ENCODE peak calls at places on chromosomes 2 and 18, in nine cellular contexts. L, D, U, V, K, B, R, P and X are unnamed samples. For H3K4me1, the result is how much of the 10 kb centered on the place peaks cover.

GRCh38 chr18:55998071-55998522 is 410.1 kb upstream of the TCF4 start:
- DNase-seq in L (no peak), D (peak), U (no peak), V (peak), K (peak), B (no peak), R (peak), P (peak), X (no peak)

GRCh38 chr2:152421521-152422367 is 86.8 kb downstream of the FMNL2 start:
- DNase-seq in L (peak), D (peak), U (no peak), V (no peak), K (no peak), B (peak), R (peak), P (peak), X (no peak)

GRCh38 chr2:43059183-43059897 is 167.1 kb downstream of the ZFP36L2 start:
- DNase-seq in L (peak), D (peak), U (peak), V (no peak), K (peak), B (no peak), R (peak), P (peak), X (no peak)

GRCh38 chr2:31415421-31415820 is 879 bp upstream of the XDH start:
- DNase-seq in L (no peak), D (no peak), U (no peak), V (no peak), K (no peak), B (no peak), R (no peak), P (no peak), X (no peak)

GRCh38 chr2:160109939-160110673 is 47.7 kb upstream of the PLA2R1 start:
- DNase-seq in L (peak), D (peak), U (peak), V (peak), K (peak), B (no peak), R (peak), P (peak), X (peak)

GRCh38 chr18:12747530-12748315 is 44.9 kb downstream of the PSMG2 start:
- DNase-seq in L (no peak), D (no peak), U (peak), V (no peak), K (no peak), B (no peak), R (no peak), P (no peak), X (no peak)

GRCh38 chr2:36485521-36485920 is 112.4 kb downstream of the FEZ2 start:
- DNase-seq in L (no peak), D (peak), U (no peak), V (no peak), K (no peak), B (no peak), R (no peak), P (no peak), X (no peak)

GRCh38 chr2:29806461-29806860 is 114.9 kb downstream of the ALK start:
- DNase-seq in L (no peak), D (no peak), U (no peak), V (no peak), K (no peak), B (no peak), R (peak), P (no peak), X (no peak)

GRCh38 chr2:158391876-158392275 is 64.7 kb downstream of the CCDC148 start:
- DNase-seq in L (no peak), D (peak), U (no peak), V (no peak), K (no peak), B (no peak), R (no peak), P (no peak), X (no peak)

GRCh38 chr2:84201158-84201557 is 257.9 kb downstream of the SUCLG1 start:
- DNase-seq in L (no peak), D (no peak), U (no peak), V (no peak), K (no peak), B (no peak), R (no peak), P (no peak), X (no peak)

GRCh38 chr2:165957030-165957675 is 3.6 kb upstream of the TTC21B start:
- DNase-seq in L (no peak), D (no peak), U (no peak), V (peak), K (peak), B (no peak), R (no peak), P (peak), X (no peak)

GRCh38 chr18:10530852-10531251 is 5.0 kb downstream of the NAPG start:
- DNase-seq in L (no peak), D (no peak), U (peak), V (no peak), K (no peak), B (no peak), R (peak), P (no peak), X (no peak)

GRCh38 chr18:40041951-40042350 is 1913.1 kb upstream of the PIK3C3 start:
- DNase-seq in L (no peak), D (no peak), U (no peak), V (peak), K (no peak), B (no peak), R (no peak), P (no peak), X (no peak)

GRCh38 chr2:150566289-150566688 is 78.8 kb upstream of the RND3 start:
- DNase-seq in L (no peak), D (no peak), U (no peak), V (no peak), K (no peak), B (no peak), R (no peak), P (no peak), X (no peak)

GRCh38 chr2:222861411-222862067 is 703 bp downstream of the ACSL3 start:
- DNase-seq in L (peak), D (no peak), U (peak), V (no peak), K (peak), B (no peak), R (peak), P (peak), X (peak)

GRCh38 chr18:23373564-23373963 is 79.5 kb upstream of the RIOK3 start:
- DNase-seq in L (no peak), D (no peak), U (no peak), V (no peak), K (no peak), B (no peak), R (no peak), P (no peak), X (no peak)

GRCh38 chr2:100246163-100247145 is 75.8 kb downstream of the LONRF2 start:
- DNase-seq in L (peak), D (no peak), U (peak), V (no peak), K (no peak), B (no peak), R (no peak), P (peak), X (peak)

GRCh38 chr2:104163611-104164157 is 690.2 kb upstream of the POU3F3 start:
- DNase-seq in L (no peak), D (no peak), U (no peak), V (no peak), K (no peak), B (no peak), R (no peak), P (no peak), X (no peak)

GRCh38 chr2:29314816-29315571 is 199.8 kb downstream of the CLIP4 start:
- DNase-seq in L (no peak), D (no peak), U (no peak), V (peak), K (no peak), B (no peak), R (peak), P (no peak), X (peak)

GRCh38 chr18:24878289-24878688 is 417.9 kb downstream of the HRH4 start:
- DNase-seq in L (peak), D (peak), U (no peak), V (no peak), K (no peak), B (no peak), R (peak), P (no peak), X (peak)

GRCh38 chr18:48776641-48777025 is 174.1 kb downstream of the SMAD7 start:
- DNase-seq in L (no peak), D (no peak), U (no peak), V (no peak), K (no peak), B (no peak), R (no peak), P (no peak), X (no peak)
- H3K4me1 ChIP-seq in L (under half), D (under half), U (under half), V (under half), K (under half), B (under half), R (half or more), P (under half), X (under half)

DNA sequence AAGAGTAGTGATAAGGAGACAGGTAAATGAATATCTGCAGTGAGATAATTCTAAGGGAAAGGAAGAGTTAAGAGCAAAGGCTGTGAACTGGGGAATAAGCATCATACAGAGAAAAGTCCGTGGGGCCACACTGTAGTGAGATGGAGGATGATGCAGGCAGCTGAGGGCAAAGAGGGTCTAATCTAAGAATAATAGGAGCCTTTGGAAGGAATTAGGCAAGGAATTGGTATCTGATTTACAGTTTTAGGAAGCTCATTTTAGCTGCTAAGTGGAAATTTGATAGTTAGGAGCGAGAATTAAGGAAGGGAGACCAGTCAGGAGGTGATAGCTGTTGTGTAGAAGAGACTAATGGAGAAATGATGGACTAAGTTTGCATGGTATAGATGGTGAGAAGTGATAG is 43.5 kb downstream of the KIF5C start:
- DNase-seq in L (no peak), D (no peak), U (no peak), V (no peak), K (no peak), B (no peak), R (no peak), P (no peak), X (no peak)
- TF ChIP-seq CTCF in L (no peak), D (no peak), U (no peak), V (no peak), K (no peak), B (no peak), R (no peak), P (no peak), X (no peak)

DNA sequence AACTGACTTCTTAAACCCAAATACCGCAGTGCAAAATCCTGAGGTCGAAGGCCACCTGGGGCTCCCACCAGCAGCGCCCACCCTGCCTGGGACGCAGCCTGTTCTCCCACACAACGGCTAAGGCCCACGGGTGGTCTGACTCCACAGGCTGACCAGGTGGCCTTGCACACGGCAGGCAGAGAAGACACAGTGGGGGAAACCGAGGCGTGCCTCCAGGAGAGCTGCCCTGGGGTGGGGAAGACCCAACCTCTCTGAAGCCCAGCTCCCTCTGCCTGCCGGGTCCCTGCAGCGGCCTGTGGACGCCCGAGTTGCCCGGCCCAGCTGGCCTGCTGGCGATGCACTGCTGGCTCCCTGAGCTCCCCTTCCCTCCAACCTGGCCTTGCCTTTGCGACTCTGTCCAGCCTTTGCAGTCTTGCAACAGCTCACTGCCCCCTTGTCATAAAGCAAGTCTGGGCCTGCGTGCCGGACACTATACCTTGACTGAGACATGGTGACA is 9.7 kb upstream of the SEMA4C start:
- DNase-seq in L (no peak), D (no peak), U (no peak), V (no peak), K (no peak), B (no peak), R (no peak), P (no peak), X (no peak)
- H3K4me1 ChIP-seq in L (under half), D (under half), U (under half), V (under half), K (under half), B (under half), R (under half), P (under half), X (under half)

GRCh38 chr2:182867411-182868048 is 1.1 kb upstream of the FRZB start:
- DNase-seq in L (no peak), D (no peak), U (no peak), V (no peak), K (no peak), B (no peak), R (no peak), P (no peak), X (no peak)

GRCh38 chr2:182868049-182868422 is 1.6 kb upstream of the FRZB start:
- DNase-seq in L (no peak), D (no peak), U (no peak), V (no peak), K (no peak), B (no peak), R (no peak), P (no peak), X (peak)

GRCh38 chr2:182868423-182868822 is 2.0 kb upstream of the FRZB start:
- DNase-seq in L (no peak), D (no peak), U (no peak), V (no peak), K (no peak), B (no peak), R (no peak), P (no peak), X (no peak)

GRCh38 chr2:182866461-182867369 is at the start of gene FRZB:
- DNase-seq in L (peak), D (peak), U (peak), V (peak), K (peak), B (no peak), R (peak), P (peak), X (no peak)

DNA sequence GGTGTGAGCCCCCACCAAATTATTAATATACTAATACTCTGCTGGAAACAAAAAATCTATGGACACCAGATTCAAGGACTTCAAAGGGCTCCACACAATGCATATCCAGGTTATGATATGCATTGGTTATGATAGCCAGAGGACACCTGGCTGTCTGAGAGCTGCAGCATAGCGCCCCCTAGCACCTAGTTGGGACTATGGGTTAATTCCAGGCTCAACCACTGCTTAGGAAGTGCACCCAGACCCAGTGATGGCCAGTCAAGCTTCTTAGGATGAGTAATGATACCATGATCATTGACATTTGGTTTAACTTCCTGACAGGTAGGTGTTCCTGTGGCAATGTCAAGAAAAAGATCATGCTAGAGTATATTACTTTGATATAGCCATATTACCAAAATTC is 3.8 kb upstream of the FRZB start:
- DNase-seq in L (no peak), D (no peak), U (peak), V (peak), K (no peak), B (no peak), R (no peak), P (peak), X (peak)
- TF ChIP-seq CTCF in L (no peak), D (peak), U (peak), V (peak), K (no peak), B (no peak), R (peak), P (no peak), X (peak)

GRCh38 chr18:43627833-43628370 is 350.6 kb upstream of the SYT4 start:
- DNase-seq in L (no peak), D (no peak), U (no peak), V (no peak), K (no peak), B (no peak), R (no peak), P (no peak), X (no peak)
- H3K4me1 ChIP-seq in L (under half), D (under half), U (under half), V (under half), K (under half), B (under half), R (under half), P (under half), X (under half)

GRCh38 chr18:68733693-68734092 is 18.8 kb upstream of the TMX3 start:
- DNase-seq in L (no peak), D (peak), U (no peak), V (no peak), K (no peak), B (no peak), R (no peak), P (no peak), X (no peak)
- TF ChIP-seq CTCF in L (no peak), D (no peak), U (no peak), V (no peak), K (no peak), B (no peak), R (no peak), P (no peak), X (peak)

GRCh38 chr2:46411245-46411641 is 68.1 kb upstream of the TMEM247 start:
- DNase-seq in L (no peak), D (no peak), U (no peak), V (no peak), K (no peak), B (no peak), R (no peak), P (no peak), X (no peak)
- H3K4me1 ChIP-seq in L (under half), D (under half), U (under half), V (under half), K (under half), B (under half), R (under half), P (under half), X (under half)